ENCODE peak calls at places on chromosome 3, in four cellular contexts. N is MM.1S, Q is WERI-Rb-1, J is NB4. K is an unnamed sample.

GRCh38 chr3:73536336-73536895 is 88.3 kb downstream of the PDZRN3 start:
- DNase-seq in N (no peak), Q (no peak), J (no peak), K (no peak)

GRCh38 chr3:55729546-55729945 is 242.4 kb upstream of the WNT5A start:
- DNase-seq in N (no peak), Q (no peak), J (no peak), K (peak; percentile 67)

GRCh38 chr3:88142094-88142624 is 7.6 kb upstream of the C3orf38 start:
- DNase-seq in N (no peak), Q (no peak), J (no peak), K (no peak)

GRCh38 chr3:78497692-78498091 is 1270.1 kb downstream of the ROBO1 start:
- DNase-seq in N (no peak), Q (no peak), J (no peak), K (no peak)

GRCh38 chr3:49006591-49007067 is 562 bp upstream of the WDR6 start:
- DNase-seq in N (no peak), Q (no peak), J (peak; percentile 19), K (no peak)

GRCh38 chr3:50123394-50124361 is 31.4 kb upstream of the SEMA3F start:
- DNase-seq in N (no peak), Q (peak; percentile 78), J (no peak), K (no peak)

GRCh38 chr3:53103566-53104296 is 26.5 kb downstream of the RFT1 start:
- DNase-seq in N (no peak), Q (no peak), J (peak; percentile 35), K (no peak)

GRCh38 chr3:107650788-107651187 is 128.0 kb downstream of the BBX start:
- DNase-seq in N (no peak), Q (no peak), J (peak; percentile 70), K (no peak)

GRCh38 chr3:52527039-52527731 is 6.5 kb downstream of the NT5DC2 start:
- DNase-seq in N (no peak), Q (no peak), J (no peak), K (no peak)

GRCh38 chr3:16183601-16184270 is 9.3 kb downstream of the GALNT15 start:
- DNase-seq in N (no peak), Q (peak; percentile 74), J (no peak), K (no peak)

GRCh38 chr3:55191911-55192787 is 264.3 kb upstream of the LRTM1 start:
- DNase-seq in N (no peak), Q (no peak), J (no peak), K (no peak)

GRCh38 chr3:51538115-51538458 is 432 bp upstream of the RAD54L2 start:
- DNase-seq in N (peak; percentile 9), Q (peak; percentile 10), J (peak; percentile 14), K (peak; percentile 27)

GRCh38 chr3:151217208-151217607 is 14.2 kb upstream of the GPR171 start:
- DNase-seq in N (no peak), Q (no peak), J (no peak), K (no peak)

GRCh38 chr3:128549283-128550112 is 56.5 kb upstream of the GATA2 start:
- DNase-seq in N (no peak), Q (no peak), J (no peak), K (no peak)

GRCh38 chr3:160564949-160565441 is 376 bp downstream of the KPNA4 start:
- DNase-seq in N (peak; percentile 75), Q (peak; percentile 68), J (peak; percentile 70), K (peak; percentile 74)

GRCh38 chr3:9067352-9067975 is 104.2 kb upstream of the RAD18 start:
- DNase-seq in N (peak; percentile 46), Q (peak; percentile 52), J (peak; percentile 61), K (peak; percentile 52)

GRCh38 chr3:53821631-53822068 is 24.6 kb downstream of the CHDH start:
- DNase-seq in N (no peak), Q (no peak), J (no peak), K (no peak)

GRCh38 chr3:36679384-36680200 is 84.8 kb downstream of the DCLK3 start:
- DNase-seq in N (no peak), Q (no peak), J (peak; percentile 26), K (no peak)

GRCh38 chr3:189167027-189167766 is 4.6 kb upstream of the TPRG1 start:
- DNase-seq in N (no peak), Q (no peak), J (no peak), K (no peak)

GRCh38 chr3:149559525-149559924 is 85.0 kb downstream of the TM4SF4 start:
- DNase-seq in N (no peak), Q (no peak), J (no peak), K (no peak)

GRCh38 chr3:101940521-101940992 is 91.2 kb downstream of the NFKBIZ start:
- DNase-seq in N (no peak), Q (no peak), J (peak; percentile 79), K (no peak)

GRCh38 chr3:190193210-190193609 is 72.5 kb upstream of the P3H2 start:
- DNase-seq in N (no peak), Q (no peak), J (no peak), K (no peak)

GRCh38 chr3:156150434-156151066 is 30.2 kb downstream of the KCNAB1 start:
- DNase-seq in N (peak; percentile 79), Q (peak; percentile 19), J (peak; percentile 57), K (peak; percentile 52)

GRCh38 chr3:72579581-72580245 is 268.5 kb downstream of the SHQ1 start:
- DNase-seq in N (no peak), Q (no peak), J (no peak), K (no peak)

GRCh38 chr3:143158549-143158988 is 39.0 kb downstream of the CHST2 start:
- DNase-seq in N (no peak), Q (no peak), J (no peak), K (no peak)

GRCh38 chr3:190807719-190808375 is 54.6 kb downstream of the GMNC start:
- DNase-seq in N (no peak), Q (no peak), J (no peak), K (no peak)

GRCh38 chr3:176431073-176431472 is 766.2 kb downstream of the TBL1XR1 start:
- DNase-seq in N (no peak), Q (no peak), J (no peak), K (no peak)

GRCh38 chr3:42490243-42490642 is 12.2 kb upstream of the VIPR1 start:
- DNase-seq in N (peak; percentile 88), Q (no peak), J (peak; percentile 65), K (peak; percentile 93)

GRCh38 chr3:154164387-154164786 is 43.2 kb downstream of the ARHGEF26 start:
- DNase-seq in N (no peak), Q (no peak), J (no peak), K (no peak)

GRCh38 chr3:135992072-135992471 is 26.5 kb downstream of the PPP2R3A start:
- DNase-seq in N (no peak), Q (no peak), J (no peak), K (no peak)

DNA sequence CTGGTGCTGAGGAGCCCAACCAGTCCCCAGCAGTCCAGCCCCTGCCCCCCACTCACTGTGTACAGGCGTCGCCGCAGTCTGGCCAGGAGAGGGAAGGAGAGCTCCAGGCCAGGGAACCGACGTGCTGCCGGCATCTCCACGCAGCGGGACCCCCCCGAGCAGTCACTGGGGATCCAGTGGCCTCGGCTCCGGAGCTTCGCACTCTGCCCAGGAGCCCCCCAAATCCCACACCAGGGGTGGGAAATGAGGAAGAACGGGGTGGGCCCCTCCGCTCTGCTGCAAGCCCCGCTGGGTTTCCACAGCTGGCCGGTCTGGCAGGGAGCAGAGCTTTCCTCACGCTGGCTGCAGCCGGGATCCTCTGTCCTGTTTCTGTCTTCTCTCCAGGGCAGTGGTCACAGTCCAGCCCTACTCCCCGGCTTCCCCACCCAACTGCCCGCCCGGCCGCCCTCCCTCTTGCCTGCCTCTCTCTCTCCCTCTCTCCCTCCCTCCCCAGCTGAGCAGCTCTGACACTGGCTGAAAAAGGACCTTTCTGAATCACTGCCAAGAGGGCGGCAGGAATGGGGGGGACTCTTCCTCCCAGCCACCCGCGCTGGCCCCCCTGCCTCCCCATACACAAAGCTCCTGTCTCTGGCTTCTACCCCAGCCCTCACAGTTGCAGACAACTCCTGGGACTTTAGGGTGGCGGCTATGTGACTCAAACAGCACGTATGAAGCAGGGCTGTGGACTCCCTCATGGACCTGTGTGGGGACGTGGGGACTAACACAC is 15.8 kb downstream of the TNK2 start:
- DNase-seq in N (no peak), Q (no peak), J (no peak), K (no peak)
- H3K4me3 ChIP-seq in N (no peak overlapping the region), Q (no peak overlapping the region), J (no peak overlapping the region), K (no peak overlapping the region)

GRCh38 chr3:184563569-184563925 is 2.0 kb downstream of the EPHB3 start:
- DNase-seq in N (no peak), Q (no peak), J (no peak), K (no peak)

GRCh38 chr3:184564685-184565385 is 3.2 kb downstream of the EPHB3 start:
- DNase-seq in N (no peak), Q (no peak), J (no peak), K (no peak)

GRCh38 chr3:184566441-184567414 is 5.1 kb downstream of the EPHB3 start:
- DNase-seq in N (no peak), Q (no peak), J (no peak), K (no peak)

GRCh38 chr3:184563941-184564684 is 2.5 kb downstream of the EPHB3 start:
- DNase-seq in N (no peak), Q (no peak), J (no peak), K (no peak)

DNA sequence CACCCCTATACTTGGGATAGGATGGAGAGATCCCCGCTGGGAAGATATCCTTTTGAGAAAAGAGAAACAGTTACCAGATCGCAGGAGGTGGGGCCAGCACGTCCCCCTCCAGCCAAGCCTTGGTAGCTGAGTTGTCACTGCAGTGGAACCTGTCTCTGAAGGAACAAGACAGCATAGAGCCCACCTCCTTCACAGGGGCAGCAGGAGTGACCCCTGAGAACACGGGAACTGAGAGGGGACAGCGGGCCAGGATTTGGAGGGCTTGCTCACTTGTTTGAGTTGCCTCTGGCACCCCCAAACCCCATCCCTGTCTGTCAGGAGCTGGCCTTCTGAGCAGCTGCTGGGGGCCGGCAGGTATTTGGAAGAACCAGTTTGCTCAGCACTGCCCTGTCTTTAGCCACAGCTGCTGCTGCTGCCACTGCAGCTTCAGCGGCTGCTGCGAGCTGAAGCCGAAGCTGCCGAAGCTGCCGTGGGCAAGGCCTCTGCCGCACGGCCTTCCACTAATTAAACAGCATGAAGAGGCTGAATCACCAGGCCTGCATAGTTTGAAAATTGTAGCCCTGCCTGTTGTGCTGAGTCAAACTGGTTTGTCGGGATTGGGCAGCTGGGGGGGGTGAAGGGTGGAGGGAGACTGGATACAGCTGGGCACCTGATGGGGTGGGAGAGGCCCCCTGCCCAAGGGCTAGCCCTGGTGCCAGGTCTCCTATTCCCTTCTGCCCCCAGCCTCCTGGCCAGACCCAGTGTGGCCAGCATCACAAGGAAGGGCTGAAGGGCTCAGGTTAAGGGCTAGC is 4.0 kb downstream of the EPHB3 start:
- DNase-seq in N (no peak), Q (no peak), J (no peak), K (no peak)
- H3K4me3 ChIP-seq in N (no peak overlapping the region), Q (no peak overlapping the region), J (no peak overlapping the region), K (no peak overlapping the region)

DNA sequence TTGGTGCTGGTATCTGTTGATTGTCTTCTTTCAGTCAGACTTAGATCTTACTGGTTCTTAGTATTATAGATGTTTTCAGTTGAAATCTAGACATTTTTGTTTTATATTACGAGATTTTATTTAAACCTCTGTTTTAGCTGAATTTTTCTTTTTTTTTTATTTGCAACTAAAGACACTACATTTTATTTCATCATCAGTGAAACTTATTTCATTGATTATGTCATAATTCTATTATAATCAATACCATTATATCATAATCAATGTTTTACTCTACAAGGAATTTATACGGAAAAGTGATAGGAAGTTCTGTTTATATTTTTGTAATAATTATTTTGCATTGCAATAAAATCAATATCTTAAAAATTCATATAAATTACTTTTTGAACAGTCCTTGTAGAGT is 477.4 kb upstream of the MDFIC2 start:
- DNase-seq in N (no peak), Q (no peak), J (no peak), K (no peak)
- H3K4me3 ChIP-seq in N (no peak overlapping the region), Q (no peak overlapping the region), J (no peak overlapping the region), K (no peak overlapping the region)

GRCh38 chr3:187736418-187736871 is 8.8 kb downstream of the BCL6 start:
- DNase-seq in N (no peak), Q (no peak), J (peak; percentile 35), K (no peak)
- H3K4me3 ChIP-seq in N (no peak overlapping the region), Q (no peak overlapping the region), J (no peak overlapping the region), K (no peak overlapping the region)

GRCh38 chr3:138187296-138188012 is at the start of gene ARMC8:
- DNase-seq in N (peak; percentile 65), Q (peak; percentile 56), J (no peak), K (no peak)
- H3K4me3 ChIP-seq in N (peak within 1 kb of the TSS; percentile 95), Q (peak within 1 kb of the TSS; percentile 87), J (peak within 1 kb of the TSS; percentile 93), K (peak within 1 kb of the TSS; percentile 96)

K was measured in OCI-LY7.